ENCODE peak calls at places on chromosomes 7 and 10, in ten cellular contexts. K, P, N, G, R, E, F, T, C and L are unnamed samples.

GRCh38 chr7:5284304-5285281 is 1.9 kb downstream of the SLC29A4 start:
- DNase-seq in K (peak; percentile 86), P (peak; percentile 29), N (no peak), G (no peak), R (no peak), E (peak; percentile 95), F (peak; percentile 65), T (peak; percentile 56), C (peak; percentile 89), L (no peak)

GRCh38 chr7:3648276-3648675 is 347.2 kb downstream of the SDK1 start:
- DNase-seq in K (no peak), P (peak; percentile 34), N (no peak), G (no peak), R (no peak), E (no peak), F (no peak), T (no peak), C (no peak), L (no peak)

GRCh38 chr10:93703066-93703465 is 674 bp upstream of the FRA10AC1 start:
- DNase-seq in K (peak; percentile 22), P (no peak), N (no peak), G (no peak), R (no peak), E (no peak), F (peak; percentile 21), T (no peak), C (no peak), L (no peak)

GRCh38 chr10:103519798-103520197 is 26.3 kb downstream of the NEURL1 start:
- DNase-seq in K (no peak), P (no peak), N (no peak), G (no peak), R (no peak), E (no peak), F (no peak), T (no peak), C (no peak), L (peak; percentile 23)

GRCh38 chr7:30379131-30379530 is 94.7 kb downstream of the ZNRF2 start:
- DNase-seq in K (no peak), P (no peak), N (no peak), G (no peak), R (no peak), E (no peak), F (no peak), T (no peak), C (no peak), L (no peak)

GRCh38 chr10:35217458-35217857 is 90.8 kb downstream of the CREM start:
- DNase-seq in K (no peak), P (no peak), N (no peak), G (no peak), R (no peak), E (no peak), F (no peak), T (no peak), C (no peak), L (no peak)

GRCh38 chr10:88008866-88009470 is 145.5 kb downstream of the PTEN start:
- DNase-seq in K (no peak), P (no peak), N (no peak), G (no peak), R (no peak), E (no peak), F (no peak), T (no peak), C (no peak), L (no peak)

GRCh38 chr7:33933611-33934281 is 28.4 kb downstream of the BMPER start:
- DNase-seq in K (peak; percentile 76), P (peak; percentile 77), N (no peak), G (no peak), R (no peak), E (no peak), F (no peak), T (no peak), C (no peak), L (no peak)

GRCh38 chr7:134954197-134955082 is 31.9 kb upstream of the AGBL3 start:
- DNase-seq in K (no peak), P (peak; percentile 50), N (no peak), G (no peak), R (no peak), E (peak; percentile 65), F (no peak), T (no peak), C (peak; percentile 39), L (no peak)

GRCh38 chr10:100710151-100710871 is 35.1 kb upstream of the PAX2 start:
- DNase-seq in K (peak; percentile 69), P (no peak), N (no peak), G (no peak), R (no peak), E (peak; percentile 57), F (no peak), T (no peak), C (peak; percentile 45), L (no peak)

GRCh38 chr10:103792547-103792946 is 62.8 kb downstream of the SH3PXD2A start:
- DNase-seq in K (peak; percentile 79), P (peak; percentile 69), N (no peak), G (peak; percentile 3), R (no peak), E (no peak), F (no peak), T (no peak), C (no peak), L (peak; percentile 62)

GRCh38 chr7:114653391-114654088 is 238.9 kb downstream of the FOXP2 start:
- DNase-seq in K (no peak), P (peak; percentile 21), N (no peak), G (no peak), R (no peak), E (no peak), F (no peak), T (no peak), C (peak; percentile 17), L (no peak)

DNA sequence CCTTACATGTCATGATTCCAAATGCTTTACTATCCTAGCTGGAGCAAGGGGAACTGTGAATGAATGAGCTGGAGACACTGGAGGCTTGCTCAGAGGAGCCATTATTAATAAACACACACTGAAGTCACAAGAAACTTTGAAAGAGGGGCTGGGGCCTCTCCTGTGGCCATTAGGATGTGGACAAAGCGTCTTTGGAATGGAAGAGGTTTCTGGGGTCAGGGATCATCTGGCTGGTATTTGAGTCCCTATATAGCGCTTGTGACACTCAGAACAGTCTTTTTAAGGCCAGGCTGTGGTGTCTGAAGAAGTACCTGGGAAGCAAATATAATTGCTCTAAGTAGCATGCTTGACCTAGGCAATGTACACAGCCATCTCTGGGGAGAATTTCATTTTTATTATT is 193.0 kb downstream of the JCAD start:
- DNase-seq in K (no peak), P (no peak), N (no peak), G (no peak), R (no peak), E (no peak), F (no peak), T (no peak), C (no peak), L (no peak)
- H3K4me3 ChIP-seq in K (no peak overlapping the region), P (no peak overlapping the region), N (no peak overlapping the region), G (no peak overlapping the region), R (no peak overlapping the region), E (no peak overlapping the region), F (no peak overlapping the region), T (no peak overlapping the region), C (no peak overlapping the region), L (no peak overlapping the region)

GRCh38 chr7:99037327-99037940 is 106.5 kb downstream of the SMURF1 start:
- DNase-seq in K (no peak), P (peak; percentile 23), N (no peak), G (no peak), R (no peak), E (no peak), F (no peak), T (no peak), C (no peak), L (no peak)

GRCh38 chr7:99038086-99038855 is 105.6 kb downstream of the SMURF1 start:
- DNase-seq in K (no peak), P (no peak), N (no peak), G (no peak), R (no peak), E (no peak), F (no peak), T (peak; percentile 19), C (no peak), L (peak; percentile 70)

GRCh38 chr7:99034932-99035722 is 108.8 kb downstream of the SMURF1 start:
- DNase-seq in K (no peak), P (no peak), N (peak; percentile 62), G (no peak), R (no peak), E (no peak), F (no peak), T (no peak), C (no peak), L (peak; percentile 75)

GRCh38 chr7:99035723-99036530 is 108.0 kb downstream of the SMURF1 start:
- DNase-seq in K (no peak), P (no peak), N (peak; percentile 62), G (no peak), R (no peak), E (no peak), F (no peak), T (no peak), C (no peak), L (no peak)

GRCh38 chr7:99036531-99037175 is 107.3 kb downstream of the SMURF1 start:
- DNase-seq in K (peak; percentile 94), P (peak; percentile 19), N (peak; percentile 86), G (no peak), R (no peak), E (peak; percentile 86), F (no peak), T (no peak), C (peak; percentile 34), L (peak; percentile 78)
- TF ChIP-seq CTCF in K (peak; percentile 47), P (peak; percentile 49), N (peak; percentile 46), G (peak; percentile 42), R (no peak), E (peak; percentile 67), F (no peak), T (peak; percentile 18), C (peak; percentile 27), L (no peak)

GRCh38 chr10:43230909-43231522 is 35.8 kb downstream of the RASGEF1A start:
- DNase-seq in K (no peak), P (no peak), N (peak; percentile 50), G (peak; percentile 3), R (no peak), E (no peak), F (no peak), T (peak; percentile 5), C (no peak), L (peak; percentile 74)
- H3K27me3 ChIP-seq in K (peaks cover 38% of the 10 kb centered on the region), P (peaks cover 24% of the 10 kb centered on the region), N (peaks cover 61% of the 10 kb centered on the region), G (peaks cover 86% of the 10 kb centered on the region), R (no peaks in the 10 kb centered on the region), E (peaks cover 44% of the 10 kb centered on the region), F (peaks cover 20% of the 10 kb centered on the region), T (peaks cover 37% of the 10 kb centered on the region), C (peaks cover 39% of the 10 kb centered on the region), L (peaks cover 51% of the 10 kb centered on the region)

DNA sequence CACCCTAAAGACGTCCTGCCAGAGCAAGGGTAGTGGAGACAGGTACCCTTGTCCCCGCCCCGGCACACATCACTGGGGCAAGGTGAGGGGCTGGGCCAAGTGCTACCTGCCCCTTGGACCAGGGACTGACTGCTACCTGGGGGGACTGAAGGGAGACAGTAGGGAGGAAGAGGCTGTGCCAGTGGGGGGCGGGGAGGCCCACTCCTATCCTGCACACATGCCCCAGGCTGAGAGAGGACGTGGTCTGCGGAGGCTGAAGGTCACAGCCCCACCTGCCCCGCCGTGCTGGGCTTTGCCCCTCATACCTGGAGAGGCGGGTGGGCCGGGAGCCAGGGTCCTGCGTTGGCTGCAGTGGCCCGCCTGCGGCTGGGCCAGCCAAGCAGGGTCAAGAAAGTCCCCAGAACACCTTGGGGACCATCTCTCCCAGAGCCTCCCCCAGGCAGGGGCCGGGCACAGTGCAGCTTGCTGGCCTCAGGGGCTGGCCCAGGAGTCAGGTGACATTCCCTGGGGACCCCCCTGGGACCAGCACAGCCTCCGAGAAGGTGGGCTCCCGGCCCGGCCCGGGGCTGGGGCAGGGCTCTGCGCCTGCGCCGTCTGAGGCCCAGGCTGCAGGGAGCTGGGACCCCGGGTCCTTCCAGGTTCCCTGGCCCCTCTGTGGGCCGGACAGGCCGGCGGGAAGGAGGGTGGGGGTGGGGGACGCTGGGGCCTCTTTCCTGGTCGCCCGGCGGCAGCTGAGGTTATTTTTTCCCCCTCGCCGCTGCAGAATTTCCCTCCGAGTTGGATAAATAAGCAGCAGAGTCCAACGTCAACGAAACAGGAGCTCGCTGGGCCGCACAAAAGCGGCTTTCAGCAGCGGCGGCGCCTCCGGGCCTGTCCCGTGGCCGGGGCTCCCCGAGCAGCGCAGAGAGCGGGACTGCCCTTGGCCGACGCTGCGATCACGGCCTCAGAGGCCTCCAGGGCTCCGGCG is 9.8 kb upstream of the FZD9 start:
- DNase-seq in K (peak; percentile 82), P (no peak), N (no peak), G (no peak), R (no peak), E (peak; percentile 78), F (no peak), T (no peak), C (peak; percentile 45), L (no peak)
- H3K4me3 ChIP-seq in K (peak overlapping the region; percentile 63), P (no peak overlapping the region), N (peak overlapping the region; percentile 43), G (peak overlapping the region; percentile 58), R (no peak overlapping the region), E (peak overlapping the region; percentile 56), F (no peak overlapping the region), T (no peak overlapping the region), C (no peak overlapping the region), L (peak overlapping the region; percentile 39)